ENCODE peak calls at places on chromosome 3, in seven cellular contexts. X is Right ventricle myocardium inferior; B is activated T-cell treated with anti-CD3 and anti-CD28 coated beads, Interleukin-2, amount 50 U/mL, for 4 hours; J is aorta; K is stimulated activated naive CD8-positive, alpha-beta T cell treated with anti-CD3 and anti-CD28 coated beads, Interleukin-15, Interleukin-2, amounts not matched to agents 100 U/mL and 50 U/mL, for 24 hours; H is right cardiac atrium; N is stimulated activated effector memory CD8-positive, alpha-beta T cell treated with anti-CD3 and anti-CD28 coated beads, Interleukin-12 subunit alpha, Interleukin-12 subunit beta, amount 100 ng/mL, for 72 hours. A is an unnamed sample.

GRCh38 chr3:40309925-40310635 is 573 bp downstream of the EIF1B start:
- ATAC-seq in X (peak; percentile 27), B (peak; percentile 41), J (peak; percentile 81), K (peak; percentile 9), H (peak; percentile 55), N (peak; percentile 58), A (peak; percentile 64)

GRCh38 chr3:30625541-30626438 is 19.4 kb downstream of the TGFBR2 start:
- ATAC-seq in X (peak; percentile 11), B (no peak), J (no peak), K (no peak), H (peak; percentile 53), N (no peak), A (no peak)

GRCh38 chr3:52272831-52273230 is 5.6 kb downstream of the WDR82 start:
- ATAC-seq in X (no peak), B (no peak), J (no peak), K (peak; percentile 24), H (no peak), N (peak; percentile 35), A (no peak)

GRCh38 chr3:30496496-30496966 is 109.9 kb upstream of the TGFBR2 start:
- ATAC-seq in X (peak; percentile 72), B (no peak), J (peak; percentile 83), K (no peak), H (peak; percentile 70), N (no peak), A (peak; percentile 88)

GRCh38 chr3:105526349-105527111 is 159.8 kb downstream of the ALCAM start:
- ATAC-seq in X (peak; percentile 62), B (no peak), J (no peak), K (no peak), H (no peak), N (no peak), A (peak; percentile 40)

GRCh38 chr3:190166948-190167347 is 46.3 kb upstream of the P3H2 start:
- ATAC-seq in X (no peak), B (no peak), J (no peak), K (no peak), H (no peak), N (no peak), A (no peak)

GRCh38 chr3:186464424-186465093 is 79.6 kb downstream of the CRYGS start:
- ATAC-seq in X (no peak), B (no peak), J (no peak), K (no peak), H (no peak), N (peak; percentile 33), A (no peak)

GRCh38 chr3:131326307-131326706 is 55.3 kb upstream of the NUDT16 start:
- ATAC-seq in X (no peak), B (no peak), J (no peak), K (no peak), H (no peak), N (no peak), A (no peak)

GRCh38 chr3:52004158-52004787 is 8.6 kb upstream of the RPL29 start:
- ATAC-seq in X (peak; percentile 76), B (no peak), J (peak; percentile 55), K (no peak), H (peak; percentile 72), N (no peak), A (peak; percentile 53)

GRCh38 chr3:37125195-37125594 is 49.2 kb downstream of the LRRFIP2 start:
- ATAC-seq in X (no peak), B (no peak), J (no peak), K (no peak), H (no peak), N (no peak), A (no peak)

GRCh38 chr3:156576887-156577427 is 22.0 kb upstream of the SSR3 start:
- ATAC-seq in X (no peak), B (no peak), J (no peak), K (no peak), H (peak; percentile 47), N (no peak), A (no peak)

GRCh38 chr3:36964827-36965226 is 20.0 kb upstream of the TRANK1 start:
- ATAC-seq in X (no peak), B (no peak), J (no peak), K (no peak), H (no peak), N (no peak), A (no peak)

GRCh38 chr3:12758025-12758830 is 831 bp downstream of the TMEM40 start:
- ATAC-seq in X (peak; percentile 66), B (no peak), J (peak; percentile 64), K (no peak), H (peak; percentile 81), N (no peak), A (peak; percentile 87)

GRCh38 chr3:76372497-76372896 is 587.1 kb upstream of the ZNF717 start:
- ATAC-seq in X (no peak), B (no peak), J (no peak), K (no peak), H (no peak), N (no peak), A (no peak)

GRCh38 chr3:42053476-42053875 is 37.7 kb upstream of the TRAK1 start:
- ATAC-seq in X (peak; percentile 66), B (no peak), J (peak; percentile 72), K (no peak), H (peak; percentile 30), N (no peak), A (no peak)